ENCODE peak calls at places on chromosomes 6 and 20, in six cellular contexts. W, K, Y, G, O and H are unnamed samples.

GRCh38 chr6:157246048-157246630 is 77.2 kb downstream of the TMEM242 start:
- DNase-seq in W (no peak), K (no peak), Y (no peak), G (no peak), O (peak), H (no peak)

GRCh38 chr6:140921366-140922226 is 1211.1 kb upstream of the GJE1 start:
- DNase-seq in W (peak), K (peak), Y (no peak), G (peak), O (no peak), H (no peak)

GRCh38 chr6:30724906-30725667 is 4.9 kb downstream of the TUBB start:
- DNase-seq in W (no peak), K (no peak), Y (no peak), G (no peak), O (no peak), H (no peak)

GRCh38 chr6:56840467-56841371 is 114.2 kb upstream of the BEND6 start:
- DNase-seq in W (no peak), K (no peak), Y (no peak), G (no peak), O (no peak), H (no peak)

GRCh38 chr6:5158191-5158590 is 73.0 kb downstream of the PPP1R3G start:
- DNase-seq in W (no peak), K (no peak), Y (no peak), G (no peak), O (no peak), H (no peak)

GRCh38 chr6:160978141-160978926 is 13.2 kb upstream of the MAP3K4 start:
- DNase-seq in W (no peak), K (no peak), Y (no peak), G (no peak), O (no peak), H (no peak)

GRCh38 chr6:108944058-108944457 is 95.8 kb downstream of the ARMC2 start:
- DNase-seq in W (no peak), K (no peak), Y (no peak), G (no peak), O (no peak), H (no peak)

GRCh38 chr20:63967330-63968135 is 2.2 kb downstream of the ZNF512B start:
- DNase-seq in W (no peak), K (no peak), Y (no peak), G (no peak), O (peak), H (no peak)

GRCh38 chr6:69867075-69867911 is 937 bp downstream of the COL19A1 start:
- DNase-seq in W (peak), K (peak), Y (peak), G (no peak), O (peak), H (peak)

GRCh38 chr6:34276881-34277762 is 28.3 kb upstream of the SMIM29 start:
- DNase-seq in W (no peak), K (no peak), Y (no peak), G (no peak), O (no peak), H (no peak)

GRCh38 chr6:34045698-34046097 is 100.2 kb downstream of the GRM4 start:
- DNase-seq in W (no peak), K (no peak), Y (no peak), G (no peak), O (no peak), H (no peak)

GRCh38 chr20:33065785-33066184 is 12.1 kb downstream of the BPIFB3 start:
- DNase-seq in W (no peak), K (no peak), Y (no peak), G (no peak), O (no peak), H (no peak)

GRCh38 chr20:20364747-20365558 is 3.0 kb upstream of the INSM1 start:
- DNase-seq in W (peak), K (no peak), Y (no peak), G (no peak), O (no peak), H (no peak)

GRCh38 chr6:139262519-139263300 is 29.1 kb downstream of the TXLNB start:
- DNase-seq in W (peak), K (peak), Y (no peak), G (no peak), O (no peak), H (no peak)

GRCh38 chr6:155188707-155189496 is 74.9 kb upstream of the CLDN20 start:
- DNase-seq in W (no peak), K (no peak), Y (no peak), G (peak), O (no peak), H (no peak)

GRCh38 chr6:34556031-34556471 is at the start of gene SPDEF:
- DNase-seq in W (no peak), K (no peak), Y (no peak), G (no peak), O (no peak), H (no peak)

GRCh38 chr6:165850434-165851019 is 187.5 kb upstream of the PDE10A start:
- DNase-seq in W (peak), K (peak), Y (peak), G (peak), O (peak), H (peak)

GRCh38 chr6:44268095-44268628 is 2.1 kb upstream of the TMEM151B start:
- DNase-seq in W (peak), K (peak), Y (peak), G (no peak), O (peak), H (peak)

GRCh38 chr6:134169881-134170486 is 117.6 kb upstream of the SLC2A12 start:
- DNase-seq in W (no peak), K (no peak), Y (no peak), G (no peak), O (no peak), H (no peak)

GRCh38 chr6:35240838-35241801 is 18.4 kb upstream of the ZNF76 start:
- DNase-seq in W (peak), K (peak), Y (peak), G (peak), O (peak), H (peak)

GRCh38 chr6:38020593-38020992 is 201.1 kb downstream of the ZFAND3 start:
- DNase-seq in W (no peak), K (peak), Y (no peak), G (no peak), O (no peak), H (no peak)

GRCh38 chr20:38275815-38276550 is 15.4 kb upstream of the KIAA1755 start:
- DNase-seq in W (no peak), K (no peak), Y (no peak), G (no peak), O (no peak), H (no peak)

GRCh38 chr6:76381612-76382011 is 309.1 kb upstream of the IMPG1 start:
- DNase-seq in W (no peak), K (no peak), Y (no peak), G (no peak), O (no peak), H (no peak)

GRCh38 chr20:13788167-13788834 is 3.5 kb downstream of the NDUFAF5 start:
- DNase-seq in W (peak), K (peak), Y (no peak), G (peak), O (no peak), H (no peak)

GRCh38 chr6:36430351-36430750 is 12.3 kb downstream of the PXT1 start:
- DNase-seq in W (no peak), K (no peak), Y (no peak), G (no peak), O (no peak), H (no peak)

GRCh38 chr6:113588646-113589045 is 268.5 kb upstream of the MARCKS start:
- DNase-seq in W (no peak), K (no peak), Y (no peak), G (no peak), O (no peak), H (no peak)

GRCh38 chr6:159879829-159880228 is 11.0 kb upstream of the MAS1 start:
- DNase-seq in W (no peak), K (no peak), Y (no peak), G (no peak), O (no peak), H (no peak)

GRCh38 chr6:32086661-32087573 is 22.2 kb downstream of the TNXB start:
- DNase-seq in W (peak), K (no peak), Y (no peak), G (peak), O (no peak), H (no peak)

GRCh38 chr20:40275738-40276137 is 413.3 kb downstream of the MAFB start:
- DNase-seq in W (no peak), K (no peak), Y (no peak), G (no peak), O (no peak), H (no peak)

GRCh38 chr20:51456511-51457280 is 85.8 kb downstream of the NFATC2 start:
- DNase-seq in W (no peak), K (peak), Y (peak), G (peak), O (peak), H (peak)

GRCh38 chr6:52728394-52728793 is 34.9 kb downstream of the GSTA2 start:
- DNase-seq in W (no peak), K (no peak), Y (no peak), G (no peak), O (no peak), H (no peak)

GRCh38 chr6:103079867-103080266 is 1686.4 kb downstream of the GRIK2 start:
- DNase-seq in W (no peak), K (no peak), Y (no peak), G (no peak), O (no peak), H (no peak)

GRCh38 chr6:33947916-33948594 is 144.3 kb upstream of the MLN start:
- DNase-seq in W (no peak), K (no peak), Y (no peak), G (no peak), O (no peak), H (no peak)

GRCh38 chr20:3714092-3714491 is 1.7 kb upstream of the SIGLEC1 start:
- DNase-seq in W (no peak), K (no peak), Y (no peak), G (no peak), O (no peak), H (no peak)

GRCh38 chr6:8268606-8269005 is 166.3 kb upstream of the EEF1E1 start:
- DNase-seq in W (no peak), K (no peak), Y (no peak), G (no peak), O (no peak), H (no peak)

GRCh38 chr6:108948252-108948651 is 100.0 kb downstream of the ARMC2 start:
- DNase-seq in W (no peak), K (peak), Y (no peak), G (no peak), O (no peak), H (peak)

GRCh38 chr6:124131259-124131658 is 327.6 kb downstream of the NKAIN2 start:
- DNase-seq in W (no peak), K (no peak), Y (no peak), G (no peak), O (no peak), H (no peak)

GRCh38 chr20:61346996-61347906 is 95.2 kb downstream of the CDH4 start:
- DNase-seq in W (no peak), K (no peak), Y (no peak), G (no peak), O (no peak), H (no peak)

GRCh38 chr6:82166493-82166892 is 81.1 kb downstream of the IBTK start:
- DNase-seq in W (no peak), K (no peak), Y (no peak), G (no peak), O (no peak), H (no peak)